ENCODE peak calls at places on chromosomes 4 and X, in ten cellular contexts. One of them, this sample, is unnamed. For H3K36me3, the result is how much of the 10 kb centered on the place peaks cover.

GRCh38 chrX:154091678-154092077 is 5.8 kb downstream of the MECP2 start:
- DNase-seq in A673: no peak
- DNase-seq in esophagus squamous epithelium: no peak
- DNase-seq in cardiac muscle cell: peak
- DNase-seq in CD8-positive, alpha-beta memory T cell: no peak
- DNase-seq in IMR-90: no peak
- DNase-seq in tibial artery: no peak
- DNase-seq in fibroblast of lung: no peak
- DNase-seq in breast epithelium: no peak
- DNase-seq in adrenal gland: peak
- DNase-seq in this sample: no peak

GRCh38 chrX:110373310-110373709 is 14.7 kb downstream of the RTL9 start:
- DNase-seq in CD8-positive, alpha-beta memory T cell: no peak
- DNase-seq in esophagus squamous epithelium: no peak
- DNase-seq in breast epithelium: no peak
- DNase-seq in fibroblast of lung: no peak
- DNase-seq in tibial artery: no peak
- DNase-seq in IMR-90: no peak
- DNase-seq in cardiac muscle cell: no peak
- DNase-seq in adrenal gland: no peak
- DNase-seq in A673: no peak
- DNase-seq in this sample: peak

GRCh38 chrX:21745756-21746155 is 12.2 kb downstream of the SMPX start:
- DNase-seq in CD8-positive, alpha-beta memory T cell: peak
- DNase-seq in cardiac muscle cell: peak
- DNase-seq in A673: peak
- DNase-seq in fibroblast of lung: peak
- DNase-seq in adrenal gland: peak
- DNase-seq in tibial artery: no peak
- DNase-seq in breast epithelium: no peak
- DNase-seq in IMR-90: peak
- DNase-seq in esophagus squamous epithelium: no peak
- DNase-seq in this sample: peak

GRCh38 chrX:126658447-126658846 is 105.8 kb upstream of the DCAF12L1 start:
- DNase-seq in adrenal gland: no peak
- DNase-seq in tibial artery: no peak
- DNase-seq in fibroblast of lung: no peak
- DNase-seq in CD8-positive, alpha-beta memory T cell: no peak
- DNase-seq in A673: no peak
- DNase-seq in breast epithelium: no peak
- DNase-seq in cardiac muscle cell: no peak
- DNase-seq in IMR-90: no peak
- DNase-seq in esophagus squamous epithelium: no peak
- DNase-seq in this sample: no peak

GRCh38 chrX:124211312-124211942 is 121.0 kb upstream of the TEX13D start:
- DNase-seq in adrenal gland: no peak
- DNase-seq in fibroblast of lung: peak
- DNase-seq in IMR-90: peak
- DNase-seq in tibial artery: no peak
- DNase-seq in breast epithelium: no peak
- DNase-seq in cardiac muscle cell: peak
- DNase-seq in CD8-positive, alpha-beta memory T cell: no peak
- DNase-seq in A673: peak
- DNase-seq in esophagus squamous epithelium: no peak
- DNase-seq in this sample: peak

GRCh38 chr4:182600093-182600492 is 317.1 kb downstream of the DCTD start:
- DNase-seq in A673: peak
- DNase-seq in breast epithelium: no peak
- DNase-seq in cardiac muscle cell: no peak
- DNase-seq in IMR-90: peak
- DNase-seq in fibroblast of lung: no peak
- DNase-seq in adrenal gland: no peak
- DNase-seq in esophagus squamous epithelium: no peak
- DNase-seq in tibial artery: no peak
- DNase-seq in CD8-positive, alpha-beta memory T cell: no peak
- DNase-seq in this sample: no peak

GRCh38 chrX:46447384-46447783 is 97.8 kb downstream of the ZNF674 start:
- DNase-seq in CD8-positive, alpha-beta memory T cell: no peak
- DNase-seq in A673: peak
- DNase-seq in adrenal gland: no peak
- DNase-seq in breast epithelium: no peak
- DNase-seq in cardiac muscle cell: no peak
- DNase-seq in IMR-90: peak
- DNase-seq in tibial artery: no peak
- DNase-seq in esophagus squamous epithelium: no peak
- DNase-seq in fibroblast of lung: no peak
- DNase-seq in this sample: no peak

GRCh38 chr4:48991357-48991756 is 5.3 kb downstream of the CWH43 start:
- DNase-seq in breast epithelium: no peak
- DNase-seq in CD8-positive, alpha-beta memory T cell: no peak
- DNase-seq in IMR-90: no peak
- DNase-seq in A673: no peak
- DNase-seq in adrenal gland: no peak
- DNase-seq in fibroblast of lung: no peak
- DNase-seq in esophagus squamous epithelium: no peak
- DNase-seq in cardiac muscle cell: no peak
- DNase-seq in tibial artery: no peak
- DNase-seq in this sample: no peak

GRCh38 chr4:95213361-95213760 is 335.4 kb downstream of the UNC5C start:
- DNase-seq in cardiac muscle cell: peak
- DNase-seq in tibial artery: no peak
- DNase-seq in CD8-positive, alpha-beta memory T cell: no peak
- DNase-seq in fibroblast of lung: no peak
- DNase-seq in esophagus squamous epithelium: no peak
- DNase-seq in IMR-90: no peak
- DNase-seq in adrenal gland: no peak
- DNase-seq in A673: no peak
- DNase-seq in breast epithelium: no peak
- DNase-seq in this sample: no peak

GRCh38 chr4:14729605-14730004 is 272.7 kb upstream of the CPEB2 start:
- DNase-seq in IMR-90: no peak
- DNase-seq in breast epithelium: no peak
- DNase-seq in CD8-positive, alpha-beta memory T cell: no peak
- DNase-seq in cardiac muscle cell: no peak
- DNase-seq in tibial artery: no peak
- DNase-seq in esophagus squamous epithelium: no peak
- DNase-seq in fibroblast of lung: no peak
- DNase-seq in adrenal gland: no peak
- DNase-seq in A673: no peak
- DNase-seq in this sample: no peak

DNA sequence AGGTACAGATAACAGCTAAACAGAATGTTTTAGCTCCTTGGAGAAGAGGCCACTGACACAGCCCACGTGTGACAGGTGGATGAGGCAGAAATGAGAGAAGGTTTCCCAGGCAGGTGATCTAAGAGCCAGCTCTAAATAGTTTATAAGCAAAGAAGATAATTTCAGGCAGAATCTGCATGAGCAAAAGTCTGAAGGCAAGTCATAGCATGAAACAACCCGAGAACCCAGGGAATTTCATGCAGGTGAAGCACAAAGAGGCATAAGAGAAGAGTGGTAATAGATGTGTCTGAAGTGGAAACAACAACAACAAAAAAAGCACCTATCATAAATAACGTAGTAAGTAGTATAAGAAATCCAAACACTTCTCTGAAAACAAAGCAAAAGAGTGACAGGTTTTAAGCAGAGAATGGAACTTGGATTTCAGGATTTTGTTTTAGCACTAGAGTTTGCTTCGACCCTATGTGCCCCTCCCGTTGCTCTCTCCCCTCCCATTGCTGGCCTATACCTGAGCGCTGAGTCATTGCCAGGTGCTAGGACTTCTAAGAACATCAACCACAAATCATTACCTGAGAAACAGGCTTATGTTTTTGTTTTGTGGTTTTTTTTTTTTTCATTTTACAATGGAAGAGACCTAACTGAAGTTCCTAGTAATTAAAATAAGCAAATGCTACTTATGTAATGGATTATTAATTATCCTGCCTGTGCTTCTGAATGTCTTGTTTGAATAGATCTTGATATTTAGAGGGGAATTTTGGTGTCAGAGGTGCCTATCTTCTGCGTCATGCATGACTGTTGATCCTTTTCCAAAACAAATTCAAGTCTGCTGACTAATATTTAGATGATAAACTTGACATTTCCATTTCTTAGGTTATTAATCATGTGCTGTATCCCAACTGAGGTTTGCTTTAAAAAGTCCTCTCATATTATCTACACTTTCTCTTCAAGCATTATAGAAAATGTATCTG is 275.6 kb upstream of the CPEB2 start:
- DNase-seq in tibial artery: no peak
- DNase-seq in esophagus squamous epithelium: no peak
- DNase-seq in fibroblast of lung: peak
- DNase-seq in CD8-positive, alpha-beta memory T cell: no peak
- DNase-seq in IMR-90: peak
- DNase-seq in adrenal gland: no peak
- DNase-seq in A673: no peak
- DNase-seq in breast epithelium: no peak
- DNase-seq in cardiac muscle cell: no peak
- DNase-seq in this sample: no peak
- H3K4me3 ChIP-seq in tibial artery: no peak
- H3K4me3 ChIP-seq in esophagus squamous epithelium: no peak
- H3K4me3 ChIP-seq in fibroblast of lung: no peak
- H3K4me3 ChIP-seq in CD8-positive, alpha-beta memory T cell: no peak
- H3K4me3 ChIP-seq in IMR-90: no peak
- H3K4me3 ChIP-seq in adrenal gland: no peak
- H3K4me3 ChIP-seq in A673: no peak
- H3K4me3 ChIP-seq in breast epithelium: no peak
- H3K4me3 ChIP-seq in cardiac muscle cell: no peak
- H3K4me3 ChIP-seq in this sample: no peak

DNA sequence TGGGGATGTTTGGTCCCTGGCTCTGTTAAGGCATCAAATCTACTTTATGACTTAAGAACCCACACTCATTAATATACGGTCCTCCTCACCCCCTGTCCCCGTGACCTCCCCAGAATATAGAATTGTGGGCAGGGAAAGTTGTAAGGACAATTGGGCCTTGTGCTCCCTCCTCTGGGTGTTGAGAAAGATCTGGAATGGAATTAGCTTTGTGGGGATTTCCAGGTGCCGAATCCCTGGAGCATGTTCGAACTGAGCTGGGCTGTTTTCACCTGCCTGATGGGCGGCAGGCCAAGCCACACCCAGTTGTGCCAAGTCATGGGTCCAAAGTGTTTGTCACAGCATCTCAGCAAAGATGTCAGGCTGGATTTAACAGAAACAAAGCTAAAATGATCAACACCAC is 349.3 kb upstream of the KLF3 start:
- DNase-seq in CD8-positive, alpha-beta memory T cell: no peak
- DNase-seq in cardiac muscle cell: no peak
- DNase-seq in adrenal gland: no peak
- DNase-seq in A673: no peak
- DNase-seq in IMR-90: no peak
- DNase-seq in fibroblast of lung: no peak
- DNase-seq in breast epithelium: no peak
- DNase-seq in esophagus squamous epithelium: no peak
- DNase-seq in tibial artery: no peak
- DNase-seq in this sample: peak
- H3K27ac ChIP-seq in CD8-positive, alpha-beta memory T cell: no peak
- H3K27ac ChIP-seq in cardiac muscle cell: no peak
- H3K27ac ChIP-seq in adrenal gland: no peak
- H3K27ac ChIP-seq in A673: no peak
- H3K27ac ChIP-seq in IMR-90: no peak
- H3K27ac ChIP-seq in fibroblast of lung: no peak
- H3K27ac ChIP-seq in breast epithelium: peak
- H3K27ac ChIP-seq in esophagus squamous epithelium: peak
- H3K27ac ChIP-seq in tibial artery: no peak
- H3K27ac ChIP-seq in this sample: peak

DNA sequence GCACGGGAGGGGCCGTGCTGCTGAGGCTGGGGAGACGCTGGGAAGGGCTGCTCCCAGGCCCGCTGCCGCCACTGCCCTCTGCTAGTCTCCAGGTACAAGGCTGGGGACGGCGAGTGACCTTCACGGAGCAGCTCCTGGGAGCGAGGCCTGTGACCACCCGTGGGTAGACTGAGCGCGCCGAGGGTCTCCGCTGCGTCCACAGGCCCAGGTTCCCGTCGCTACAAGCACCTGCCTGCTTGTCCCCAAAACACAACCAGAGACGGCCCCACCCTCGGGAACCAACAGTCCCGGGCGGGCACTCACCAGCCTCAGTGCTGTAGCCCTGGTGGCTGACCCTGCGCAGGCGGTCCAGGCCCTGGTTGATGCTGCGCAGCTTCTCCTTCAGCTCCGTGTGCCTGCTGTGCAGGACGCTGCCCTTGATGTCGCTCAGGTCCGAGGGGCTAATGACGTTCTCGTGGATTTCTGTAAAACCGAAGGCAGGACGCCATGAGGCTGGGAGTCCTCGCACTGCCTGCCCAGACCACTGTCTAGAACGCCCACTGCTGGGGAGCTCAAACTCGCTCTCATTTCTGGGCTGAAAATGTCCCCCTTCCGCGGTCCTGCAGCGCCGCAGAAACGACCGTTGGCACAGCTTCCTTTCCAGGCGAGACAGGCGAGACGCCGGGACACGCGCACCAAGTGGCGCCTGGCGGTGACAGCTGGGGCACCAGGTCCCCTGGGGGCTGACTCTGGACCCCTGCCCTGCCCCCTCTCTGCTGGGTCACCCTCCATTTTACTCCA is 14.3 kb downstream of the LRPAP1 start:
- DNase-seq in CD8-positive, alpha-beta memory T cell: no peak
- DNase-seq in breast epithelium: no peak
- DNase-seq in tibial artery: peak
- DNase-seq in adrenal gland: no peak
- DNase-seq in fibroblast of lung: no peak
- DNase-seq in IMR-90: no peak
- DNase-seq in cardiac muscle cell: no peak
- DNase-seq in esophagus squamous epithelium: no peak
- DNase-seq in A673: no peak
- DNase-seq in this sample: no peak
- H3K36me3 ChIP-seq in CD8-positive, alpha-beta memory T cell: under half
- H3K36me3 ChIP-seq in breast epithelium: under half
- H3K36me3 ChIP-seq in tibial artery: half or more
- H3K36me3 ChIP-seq in adrenal gland: half or more
- H3K36me3 ChIP-seq in fibroblast of lung: under half
- H3K36me3 ChIP-seq in IMR-90: half or more
- H3K36me3 ChIP-seq in cardiac muscle cell: under half
- H3K36me3 ChIP-seq in esophagus squamous epithelium: under half
- H3K36me3 ChIP-seq in A673: half or more
- H3K36me3 ChIP-seq in this sample: under half

DNA sequence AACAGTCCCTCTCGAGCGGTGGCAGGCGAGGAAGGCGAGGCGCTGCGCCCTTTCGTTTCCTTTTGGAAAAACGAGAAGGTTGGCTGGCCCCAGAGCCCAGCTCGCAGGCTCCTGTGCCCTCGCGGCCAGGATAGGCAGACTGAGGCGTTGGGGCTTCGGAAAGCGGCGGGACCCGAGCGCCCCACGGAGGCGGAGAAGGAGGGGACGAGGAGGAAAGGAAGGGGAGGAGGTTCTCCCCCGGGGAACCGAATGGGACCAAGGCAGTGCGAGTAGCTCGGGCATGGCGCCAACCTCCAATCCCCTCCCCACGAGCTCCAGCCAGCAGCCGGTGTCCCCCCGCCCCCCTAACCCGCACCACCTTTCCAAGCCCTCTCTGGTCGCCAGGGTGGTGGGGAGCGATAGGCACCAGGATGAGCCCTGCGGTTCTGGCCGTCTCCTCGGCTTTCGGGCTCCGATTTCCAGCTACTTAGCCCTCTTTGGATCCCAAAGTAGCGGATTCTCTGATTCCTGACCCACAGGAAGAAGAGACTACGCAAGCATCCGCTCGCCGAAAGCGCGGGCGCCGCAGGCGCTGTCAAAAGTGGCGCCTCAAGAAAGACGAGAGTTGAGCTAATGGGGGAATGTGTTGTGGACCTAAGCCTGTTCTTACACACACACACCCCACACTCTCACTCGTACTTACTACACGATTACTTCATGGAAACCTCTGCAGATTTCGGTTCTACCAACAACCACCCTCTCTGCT is 15.2 kb upstream of the ZIC3 start:
- DNase-seq in fibroblast of lung: no peak
- DNase-seq in tibial artery: no peak
- DNase-seq in esophagus squamous epithelium: no peak
- DNase-seq in IMR-90: no peak
- DNase-seq in A673: peak
- DNase-seq in CD8-positive, alpha-beta memory T cell: no peak
- DNase-seq in cardiac muscle cell: no peak
- DNase-seq in breast epithelium: no peak
- DNase-seq in adrenal gland: no peak
- DNase-seq in this sample: no peak
- H3K4me3 ChIP-seq in fibroblast of lung: no peak
- H3K4me3 ChIP-seq in tibial artery: no peak
- H3K4me3 ChIP-seq in esophagus squamous epithelium: peak
- H3K4me3 ChIP-seq in IMR-90: no peak
- H3K4me3 ChIP-seq in A673: peak
- H3K4me3 ChIP-seq in CD8-positive, alpha-beta memory T cell: no peak
- H3K4me3 ChIP-seq in cardiac muscle cell: peak
- H3K4me3 ChIP-seq in breast epithelium: no peak
- H3K4me3 ChIP-seq in adrenal gland: no peak
- H3K4me3 ChIP-seq in this sample: no peak

This sample was measured in small intestine.